ENCODE peak calls at places on chromosomes 5 and 9, in four cellular contexts. One of them, this sample, is unnamed. For H3K4me1, the result is how much of the 10 kb centered on the place peaks cover.

GRCh38 chr9:126160067-126160853 is 166.4 kb upstream of the MVB12B start:
- DNase-seq in HepG2: no peak
- DNase-seq in SK-N-SH: no peak
- DNase-seq in HCT116: no peak
- DNase-seq in this sample: no peak

GRCh38 chr5:109571785-109572184 is 117.9 kb upstream of the MAN2A1 start:
- DNase-seq in HCT116: no peak
- DNase-seq in HepG2: no peak
- DNase-seq in SK-N-SH: no peak
- DNase-seq in this sample: no peak

GRCh38 chr9:99925542-99925941 is 19.1 kb downstream of the STX17 start:
- DNase-seq in HepG2: no peak
- DNase-seq in HCT116: no peak
- DNase-seq in SK-N-SH: no peak
- DNase-seq in this sample: no peak

GRCh38 chr5:25056846-25057245 is 412.1 kb upstream of the CDH10 start:
- DNase-seq in HepG2: no peak
- DNase-seq in HCT116: no peak
- DNase-seq in SK-N-SH: no peak
- DNase-seq in this sample: no peak

GRCh38 chr9:20504930-20505329 is 117.4 kb downstream of the MLLT3 start:
- DNase-seq in HCT116: no peak
- DNase-seq in SK-N-SH: no peak
- DNase-seq in HepG2: no peak
- DNase-seq in this sample: no peak

GRCh38 chr9:34382879-34383278 is 6.2 kb upstream of the MYORG start:
- DNase-seq in HCT116: no peak
- DNase-seq in HepG2: no peak
- DNase-seq in SK-N-SH: no peak
- DNase-seq in this sample: no peak

GRCh38 chr5:96133337-96134094 is 171.9 kb upstream of the ELL2 start:
- DNase-seq in HCT116: no peak
- DNase-seq in SK-N-SH: no peak
- DNase-seq in HepG2: no peak
- DNase-seq in this sample: no peak

GRCh38 chr5:171893290-171893890 is 107.8 kb downstream of the SMIM23 start:
- DNase-seq in HepG2: no peak
- DNase-seq in SK-N-SH: no peak
- DNase-seq in HCT116: no peak
- DNase-seq in this sample: no peak

GRCh38 chr9:8730618-8731017 is 931.0 kb upstream of the DMAC1 start:
- DNase-seq in HepG2: no peak
- DNase-seq in SK-N-SH: no peak
- DNase-seq in HCT116: no peak
- DNase-seq in this sample: no peak

GRCh38 chr5:158026248-158027031 is 167.5 kb upstream of the CLINT1 start:
- DNase-seq in HepG2: no peak
- DNase-seq in SK-N-SH: no peak
- DNase-seq in HCT116: no peak
- DNase-seq in this sample: no peak

GRCh38 chr9:34611811-34612787 is at the start of gene RPP25L:
- DNase-seq in HCT116: peak
- DNase-seq in SK-N-SH: peak
- DNase-seq in HepG2: peak
- DNase-seq in this sample: no peak

GRCh38 chr9:127917603-127918002 is 762 bp upstream of the ST6GALNAC4 start:
- DNase-seq in HCT116: no peak
- DNase-seq in HepG2: no peak
- DNase-seq in SK-N-SH: no peak
- DNase-seq in this sample: no peak
- H3K4me1 ChIP-seq in HCT116: half or more
- H3K4me1 ChIP-seq in HepG2: half or more
- H3K4me1 ChIP-seq in SK-N-SH: under half
- H3K4me1 ChIP-seq in this sample: under half

GRCh38 chr9:35923927-35924763 is 14.9 kb downstream of the SPAAR start:
- DNase-seq in SK-N-SH: no peak
- DNase-seq in HepG2: no peak
- DNase-seq in HCT116: peak
- DNase-seq in this sample: no peak
- TF ChIP-seq YY1 in SK-N-SH: no peak
- TF ChIP-seq YY1 in HepG2: no peak
- TF ChIP-seq YY1 in HCT116: peak
- TF ChIP-seq YY1 in this sample: no peak

GRCh38 chr5:136147632-136148031 is 15.0 kb downstream of the SMAD5 start:
- DNase-seq in HCT116: no peak
- DNase-seq in SK-N-SH: no peak
- DNase-seq in HepG2: no peak
- DNase-seq in this sample: no peak
- H3K4me1 ChIP-seq in HCT116: under half
- H3K4me1 ChIP-seq in SK-N-SH: under half
- H3K4me1 ChIP-seq in HepG2: under half
- H3K4me1 ChIP-seq in this sample: under half

DNA sequence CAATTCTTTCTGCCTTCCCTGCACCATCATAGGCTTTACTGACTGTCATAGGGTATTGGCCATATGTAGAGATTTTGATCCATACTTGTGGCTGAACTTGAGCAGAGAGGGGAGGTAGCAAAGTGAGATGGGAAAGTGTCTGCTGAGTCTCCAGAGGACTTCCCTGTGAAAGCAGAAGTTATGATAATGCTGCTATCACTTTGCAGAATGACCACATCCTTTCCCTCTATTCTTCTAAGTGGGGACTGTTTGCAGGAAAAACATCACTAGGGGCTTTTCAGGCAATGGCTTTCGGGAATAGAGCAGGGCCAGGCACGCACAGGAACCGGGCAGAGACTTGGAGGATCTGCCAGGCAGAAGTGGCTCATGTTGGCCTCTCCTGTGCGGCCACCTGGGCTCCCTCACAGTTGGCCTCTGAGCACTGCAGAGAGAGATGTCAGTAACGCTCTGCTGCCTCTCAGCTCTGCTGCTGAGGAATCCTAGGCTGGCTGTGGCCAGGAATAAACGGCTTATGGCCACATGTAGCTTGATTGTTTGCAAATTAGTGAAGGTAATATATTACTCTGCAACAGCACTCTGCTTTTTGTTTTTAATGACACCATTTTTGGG is 214.7 kb downstream of the MAST4 start:
- DNase-seq in HepG2: no peak
- DNase-seq in HCT116: no peak
- DNase-seq in SK-N-SH: no peak
- DNase-seq in this sample: no peak
- TF ChIP-seq YY1 in HepG2: no peak
- TF ChIP-seq YY1 in HCT116: no peak
- TF ChIP-seq YY1 in SK-N-SH: no peak
- TF ChIP-seq YY1 in this sample: no peak

GRCh38 chr5:82341325-82341724 is 63.2 kb upstream of the RPS23 start:
- DNase-seq in HepG2: no peak
- DNase-seq in SK-N-SH: no peak
- DNase-seq in HCT116: no peak
- DNase-seq in this sample: no peak
- H3K4me1 ChIP-seq in HepG2: under half
- H3K4me1 ChIP-seq in SK-N-SH: under half
- H3K4me1 ChIP-seq in HCT116: under half
- H3K4me1 ChIP-seq in this sample: under half

This sample was measured in NT2/D1.